ENCODE peak calls at places on chromosomes 4 and X, in seven cellular contexts. E is heart left ventricle, T is cardiac muscle cell, Z is BJ, X is Peyer's patch, U is PC-3, O is dorsolateral prefrontal cortex. K is an unnamed sample.

GRCh38 chrX:132612990-132613564 is 124.2 kb upstream of the MBNL3 start:
- DNase-seq in E (peak; percentile 30), T (peak; percentile 56), Z (no peak), X (peak; percentile 46), U (peak; percentile 61), O (no peak), K (peak; percentile 56)

GRCh38 chr4:82367438-82368097 is 6.2 kb downstream of the HNRNPD start:
- DNase-seq in E (no peak), T (no peak), Z (no peak), X (no peak), U (no peak), O (no peak), K (no peak)

GRCh38 chrX:17411189-17411588 is 36.2 kb downstream of the NHS start:
- DNase-seq in E (no peak), T (no peak), Z (no peak), X (no peak), U (no peak), O (no peak), K (no peak)

GRCh38 chr4:142095886-142096605 is 459.7 kb downstream of the IL15 start:
- DNase-seq in E (peak; percentile 25), T (peak; percentile 91), Z (peak; percentile 76), X (no peak), U (peak; percentile 98), O (no peak), K (no peak)

GRCh38 chr4:10734697-10735096 is 50.1 kb upstream of the CLNK start:
- DNase-seq in E (no peak), T (no peak), Z (no peak), X (no peak), U (no peak), O (no peak), K (peak; percentile 27)

GRCh38 chrX:134171661-134172587 is 65.1 kb upstream of the CCDC160 start:
- DNase-seq in E (peak; percentile 31), T (peak; percentile 22), Z (no peak), X (peak; percentile 37), U (no peak), O (no peak), K (peak; percentile 34)

GRCh38 chr4:80213117-80213815 is 16.0 kb downstream of the PRDM8 start:
- DNase-seq in E (no peak), T (no peak), Z (no peak), X (no peak), U (no peak), O (no peak), K (no peak)

GRCh38 chr4:2138846-2139500 is 79.8 kb downstream of the NAT8L start:
- DNase-seq in E (no peak), T (no peak), Z (no peak), X (no peak), U (no peak), O (peak; percentile 48), K (no peak)

GRCh38 chrX:8960809-8961413 is 73.0 kb downstream of the FAM9B start:
- DNase-seq in E (no peak), T (peak; percentile 9), Z (peak; percentile 61), X (no peak), U (no peak), O (no peak), K (no peak)

GRCh38 chr4:24321151-24321550 is 263.2 kb downstream of the DHX15 start:
- DNase-seq in E (no peak), T (peak; percentile 3), Z (peak; percentile 8), X (no peak), U (peak; percentile 66), O (no peak), K (no peak)

GRCh38 chr4:108030332-108030731 is 40.6 kb downstream of the HADH start:
- DNase-seq in E (peak; percentile 36), T (peak; percentile 77), Z (peak; percentile 16), X (no peak), U (peak; percentile 39), O (no peak), K (no peak)

GRCh38 chrX:45172890-45173289 is 27.8 kb downstream of the DIPK2B start:
- DNase-seq in E (no peak), T (peak; percentile 43), Z (no peak), X (no peak), U (peak; percentile 90), O (peak; percentile 5), K (no peak)

GRCh38 chrX:47182106-47182700 is 11.4 kb upstream of the UBA1 start:
- DNase-seq in E (no peak), T (no peak), Z (no peak), X (no peak), U (no peak), O (no peak), K (no peak)

GRCh38 chrX:98338544-98338943 is 1454.8 kb downstream of the RPA4 start:
- DNase-seq in E (no peak), T (no peak), Z (no peak), X (no peak), U (no peak), O (no peak), K (no peak)

GRCh38 chr4:80374180-80374579 is 38.6 kb downstream of the CFAP299 start:
- DNase-seq in E (no peak), T (no peak), Z (no peak), X (no peak), U (no peak), O (no peak), K (no peak)

DNA sequence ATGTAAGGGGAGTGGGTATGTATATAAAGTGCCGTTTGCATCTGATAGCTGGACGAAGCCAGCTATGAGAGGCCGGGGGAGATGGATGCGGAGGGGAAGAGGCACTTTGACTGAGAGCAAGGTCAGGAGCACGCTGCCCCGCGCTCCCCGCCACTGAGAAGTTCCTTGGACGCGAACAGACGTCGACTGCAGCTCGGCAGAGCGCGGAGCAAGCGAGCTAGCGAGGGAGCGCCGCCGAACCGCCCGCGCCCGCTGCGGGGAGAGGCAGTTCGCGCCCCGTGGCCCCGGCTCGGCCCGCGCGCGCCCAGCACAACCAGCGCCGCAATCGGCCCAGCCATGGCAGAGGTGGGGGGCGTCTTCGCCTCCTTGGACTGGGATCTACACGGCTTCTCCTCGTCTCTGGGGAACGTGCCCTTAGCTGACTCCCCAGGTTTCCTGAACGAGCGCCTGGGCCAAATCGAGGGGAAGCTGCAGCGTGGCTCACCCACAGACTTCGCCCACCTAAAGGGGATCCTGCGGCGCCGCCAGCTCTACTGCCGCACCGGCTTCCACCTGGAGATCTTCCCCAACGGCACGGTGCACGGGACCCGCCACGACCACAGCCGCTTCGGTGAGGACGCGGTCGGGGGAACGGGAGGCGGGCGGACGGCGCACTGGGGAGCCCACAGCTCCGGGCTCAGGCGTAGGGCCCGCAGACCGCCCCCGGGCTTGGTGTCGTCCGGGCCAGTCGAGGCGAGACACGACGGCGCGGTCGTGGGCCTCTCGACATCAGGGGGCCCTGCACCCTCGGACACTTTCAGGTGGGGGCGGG is at the start of gene FGF16:
- DNase-seq in E (no peak), T (no peak), Z (no peak), X (no peak), U (no peak), O (no peak), K (no peak)
- H3K4me3 ChIP-seq in E (peak within 1 kb of the TSS; percentile 36), T (peak within 1 kb of the TSS; percentile 40), Z (peak within 1 kb of the TSS; percentile 25), X (peak within 1 kb of the TSS; percentile 46), U (no peak within 1 kb of the TSS), O (peak within 1 kb of the TSS; percentile 65), K (peak within 1 kb of the TSS; percentile 48)

GRCh38 chr4:89162987-89163386 is 51.7 kb downstream of the TIGD2 start:
- DNase-seq in E (no peak), T (no peak), Z (no peak), X (no peak), U (no peak), O (no peak), K (no peak)

GRCh38 chr4:89162486-89162885 is 51.2 kb downstream of the TIGD2 start:
- DNase-seq in E (no peak), T (no peak), Z (no peak), X (no peak), U (no peak), O (no peak), K (no peak)

GRCh38 chr4:89161841-89162240 is 50.5 kb downstream of the TIGD2 start:
- DNase-seq in E (no peak), T (no peak), Z (peak; percentile 13), X (no peak), U (peak; percentile 26), O (no peak), K (no peak)

GRCh38 chr4:89166971-89167475 is 55.7 kb downstream of the TIGD2 start:
- DNase-seq in E (no peak), T (no peak), Z (no peak), X (no peak), U (no peak), O (no peak), K (no peak)

DNA sequence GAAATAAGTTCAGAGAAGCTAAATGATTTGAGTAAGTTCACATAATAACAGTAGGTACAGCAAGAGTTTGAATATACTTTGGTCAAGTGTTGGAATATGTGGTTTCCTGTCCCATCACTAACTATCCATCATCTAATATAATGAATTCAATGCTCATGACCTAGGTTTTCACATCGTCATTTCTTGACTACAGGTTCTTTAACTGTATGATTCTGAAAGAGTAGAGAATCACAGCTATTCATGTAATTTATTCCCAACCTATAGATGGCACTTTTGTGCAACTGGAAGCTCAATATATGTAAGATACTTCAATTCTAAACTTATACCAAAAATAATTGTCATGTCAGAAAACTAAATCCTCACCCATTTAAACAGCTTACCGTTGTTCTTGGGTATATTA is 53.1 kb downstream of the TIGD2 start:
- DNase-seq in E (no peak), T (no peak), Z (no peak), X (no peak), U (peak; percentile 20), O (no peak), K (no peak)
- TF ChIP-seq CTCF in E (no peak), T (no peak), Z (no peak), X (no peak), U (peak; percentile 38), O (no peak), K (no peak)

DNA sequence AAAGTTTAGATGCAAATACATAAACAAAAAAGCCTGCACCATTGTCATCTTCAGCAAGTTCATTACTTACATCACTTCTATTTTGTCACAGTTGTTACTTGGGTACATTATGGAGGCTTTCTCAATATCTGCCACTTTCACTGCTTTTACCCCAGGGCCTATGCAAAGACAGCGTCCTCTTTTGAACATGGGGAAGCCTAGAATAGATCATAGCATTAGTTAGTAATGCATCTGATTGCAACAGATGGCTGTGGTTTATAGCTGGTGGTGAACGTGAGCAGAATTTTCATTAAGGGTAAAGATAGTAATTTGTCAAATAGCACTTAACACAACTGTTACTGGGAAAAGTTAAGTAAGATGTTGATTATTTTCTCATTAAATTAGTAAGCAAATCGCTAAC is 724 bp downstream of the CXCL11 start:
- DNase-seq in E (no peak), T (no peak), Z (no peak), X (no peak), U (no peak), O (no peak), K (no peak)
- H3K4me3 ChIP-seq in E (no peak overlapping the region), T (no peak overlapping the region), Z (no peak overlapping the region), X (no peak overlapping the region), U (no peak overlapping the region), O (no peak overlapping the region), K (no peak overlapping the region)

GRCh38 chr4:4361883-4362282 is 25.0 kb upstream of the NSG1 start:
- DNase-seq in E (no peak), T (no peak), Z (no peak), X (no peak), U (no peak), O (no peak), K (no peak)

GRCh38 chr4:4358093-4358840 is 28.6 kb upstream of the NSG1 start:
- DNase-seq in E (no peak), T (no peak), Z (no peak), X (no peak), U (no peak), O (no peak), K (no peak)

GRCh38 chr4:4364486-4365208 is 22.3 kb upstream of the NSG1 start:
- DNase-seq in E (no peak), T (no peak), Z (no peak), X (no peak), U (no peak), O (no peak), K (no peak)

GRCh38 chr4:4364061-4364460 is 22.8 kb upstream of the NSG1 start:
- DNase-seq in E (no peak), T (no peak), Z (no peak), X (no peak), U (no peak), O (no peak), K (no peak)

GRCh38 chr4:4362991-4363697 is 23.8 kb upstream of the NSG1 start:
- DNase-seq in E (no peak), T (no peak), Z (no peak), X (peak; percentile 14), U (no peak), O (no peak), K (no peak)
- TF ChIP-seq CTCF in E (no peak), T (no peak), Z (no peak), X (no peak), U (no peak), O (no peak), K (no peak)